ENCODE peak calls at places on chromosomes 11 and 22, in six cellular contexts. Y is GM20000, O is AG10803, P is cardiac muscle cell, K is endothelial cell of umbilical vein, F is left ventricle myocardium inferior. Z is an unnamed sample.

GRCh38 chr11:57330029-57330428 is 5.3 kb upstream of the TNKS1BP1 start:
- DNase-seq in P (no peak), O (no peak), K (no peak), Y (no peak), F (no peak), Z (no peak)

GRCh38 chr11:12164061-12165014 is 53.9 kb downstream of the MICAL2 start:
- DNase-seq in F (no peak), Y (no peak), K (peak; percentile 85), P (peak; percentile 81), O (peak; percentile 84), Z (peak; percentile 97)

GRCh38 chr11:29801561-29801960 is 215.3 kb downstream of the KCNA4 start:
- DNase-seq in O (no peak), P (peak; percentile 13), K (no peak), Y (no peak), F (no peak), Z (no peak)

GRCh38 chr11:75433443-75433842 is 440 bp upstream of the KLHL35 start:
- DNase-seq in O (no peak), P (no peak), K (no peak), Y (no peak), F (no peak), Z (no peak)

GRCh38 chr11:126212089-126212660 is 593 bp downstream of the FAM118B start:
- DNase-seq in F (no peak), O (peak; percentile 15), P (peak; percentile 9), Y (no peak), K (peak; percentile 18), Z (peak; percentile 8)

GRCh38 chr11:122803306-122803705 is 35.0 kb upstream of the CRTAM start:
- DNase-seq in Y (no peak), O (peak; percentile 64), F (no peak), P (peak; percentile 18), K (no peak), Z (peak; percentile 66)

GRCh38 chr11:63920870-63921417 is 4.0 kb upstream of the RCOR2 start:
- DNase-seq in F (no peak), Y (peak; percentile 71), K (no peak), P (no peak), O (no peak), Z (no peak)

GRCh38 chr11:33682446-33682845 is 18.2 kb downstream of the C11orf91 start:
- DNase-seq in K (no peak), Y (no peak), O (no peak), F (no peak), P (no peak), Z (no peak)

GRCh38 chr22:40395607-40396006 is 25.2 kb downstream of the SGSM3 start:
- DNase-seq in Y (no peak), O (no peak), P (no peak), K (no peak), F (no peak), Z (no peak)

GRCh38 chr22:47369020-47369419 is 606.6 kb downstream of the TBC1D22A start:
- DNase-seq in Y (no peak), K (no peak), P (no peak), F (no peak), O (no peak), Z (no peak)

GRCh38 chr11:1446623-1447022 is 40.0 kb downstream of the MOB2 start:
- DNase-seq in Y (no peak), P (no peak), O (no peak), F (no peak), K (no peak), Z (no peak)

GRCh38 chr11:44904261-44905080 is 46.2 kb downstream of the TP53I11 start:
- DNase-seq in O (no peak), Y (no peak), F (no peak), P (no peak), K (no peak), Z (no peak)

GRCh38 chr11:11403763-11404725 is 51.0 kb upstream of the CSNK2A3 start:
- DNase-seq in K (no peak), O (peak; percentile 25), Y (no peak), P (peak; percentile 76), F (peak; percentile 58), Z (peak; percentile 15)

GRCh38 chr22:27378343-27378800 is 423.2 kb downstream of the MN1 start:
- DNase-seq in Y (no peak), K (no peak), F (no peak), P (peak; percentile 44), O (peak; percentile 8), Z (no peak)

GRCh38 chr11:78759067-78759466 is 184.4 kb upstream of the NARS2 start:
- DNase-seq in F (no peak), K (no peak), Y (no peak), P (no peak), O (no peak), Z (no peak)
- TF ChIP-seq CTCF in F (no peak), K (no peak), Y (no peak), P (no peak), O (no peak), Z (no peak)

DNA sequence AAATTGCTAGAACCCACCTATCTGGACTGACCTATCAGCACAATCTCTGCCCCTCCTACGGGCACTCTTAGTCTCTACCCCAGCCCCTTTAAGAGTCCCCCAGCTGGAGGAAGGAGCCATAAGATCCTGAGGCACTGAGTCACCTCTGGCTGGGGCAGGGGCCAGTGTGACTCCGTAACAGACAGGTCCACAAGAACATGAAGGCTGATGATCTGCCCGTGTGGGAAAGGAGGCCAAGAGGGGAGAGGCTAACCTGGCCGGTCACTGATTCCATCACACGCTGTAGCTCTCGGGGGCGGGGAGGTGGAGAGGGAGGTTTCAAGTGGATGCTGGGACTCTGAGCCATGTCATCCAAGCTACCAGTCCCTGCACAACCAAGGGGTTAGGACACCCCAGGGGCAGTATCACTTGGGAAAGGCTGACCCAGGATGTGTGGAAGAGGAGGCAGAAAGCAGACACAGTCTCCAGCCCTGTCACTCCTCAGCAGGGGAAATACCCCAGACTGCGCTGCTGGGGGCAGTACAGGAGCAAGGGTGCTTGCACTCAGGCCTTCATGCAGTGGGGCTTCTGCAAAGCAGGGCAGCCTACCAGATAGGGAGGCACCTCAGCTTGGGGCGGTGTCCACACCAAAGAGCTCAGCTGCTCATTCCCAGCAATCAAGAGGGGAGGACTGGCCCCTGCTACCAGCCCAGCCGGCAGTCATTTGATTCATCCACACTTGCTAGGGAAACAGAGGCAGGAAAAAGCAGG is 22.3 kb downstream of the ARHGAP1 start:
- DNase-seq in P (no peak), O (no peak), Y (no peak), K (no peak), F (no peak), Z (no peak)
- TF ChIP-seq CTCF in P (no peak), O (no peak), Y (no peak), K (no peak), F (no peak), Z (no peak)

DNA sequence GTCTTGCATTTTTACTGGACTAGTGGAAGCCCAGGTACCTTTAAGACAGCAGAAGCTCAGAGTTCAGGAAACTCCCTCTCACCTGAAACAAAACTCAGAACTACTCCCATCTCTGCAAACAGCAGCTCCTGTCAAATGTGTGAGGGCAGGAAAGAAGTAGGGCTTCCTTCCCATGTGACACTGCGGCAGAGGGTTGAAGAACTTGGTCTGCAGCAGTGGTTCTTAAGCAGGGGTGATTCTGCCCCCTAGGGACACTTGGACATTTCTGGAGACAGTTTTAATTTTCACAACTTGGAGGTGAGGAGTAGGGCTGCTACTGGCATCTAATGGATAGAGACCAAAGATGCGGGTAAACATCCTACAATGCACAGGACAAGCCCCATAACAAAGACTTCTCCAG is 63.4 kb downstream of the RCN1 start:
- DNase-seq in K (peak; percentile 55), Y (peak; percentile 28), O (peak; percentile 30), P (peak; percentile 64), F (no peak), Z (peak; percentile 43)
- TF ChIP-seq CTCF in K (peak; percentile 42), Y (no peak), O (peak; percentile 21), P (peak; percentile 31), F (no peak), Z (peak; percentile 65)

GRCh38 chr22:20016734-20017621 is at the start of gene ARVCF:
- DNase-seq in O (peak; percentile 88), F (peak; percentile 95), K (peak; percentile 87), Y (peak; percentile 100), P (peak; percentile 92), Z (peak; percentile 82)
- TF ChIP-seq CTCF in O (no peak), F (peak; percentile 53), K (peak; percentile 31), Y (no peak), P (peak; percentile 10), Z (peak; percentile 47)

DNA sequence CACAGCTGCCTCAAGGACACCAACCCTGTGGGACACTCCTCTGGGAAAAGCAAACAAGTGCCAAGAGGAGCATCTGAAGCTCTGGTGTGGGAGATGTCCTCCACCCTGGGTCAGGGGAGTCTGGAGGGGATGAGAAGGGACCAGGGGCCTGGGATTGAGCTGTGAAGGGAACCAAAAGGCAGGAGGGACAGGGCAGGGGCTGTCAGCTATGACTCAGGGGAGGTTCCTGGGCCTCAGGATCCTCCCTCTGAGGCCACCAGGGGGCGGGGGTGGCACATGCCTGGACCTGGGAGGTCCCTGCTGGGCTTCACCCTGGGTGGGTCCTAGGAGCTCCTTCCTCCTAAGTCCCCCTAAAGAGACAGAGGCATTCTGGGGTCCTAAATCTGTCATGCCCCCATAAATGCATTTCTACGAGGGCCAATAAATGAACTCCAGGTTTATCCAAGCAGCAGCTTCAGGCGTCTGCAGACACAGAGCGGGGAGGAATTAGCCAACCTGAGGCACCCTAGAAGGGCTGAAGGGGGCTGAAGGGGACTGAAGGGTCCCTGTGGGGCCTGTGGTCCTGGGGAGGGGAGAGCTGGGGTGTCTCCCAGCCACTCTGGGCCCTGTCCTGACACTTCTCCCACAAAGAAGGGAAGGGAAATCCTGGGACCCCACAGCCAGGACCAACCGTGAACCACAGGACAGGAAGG is 31.9 kb upstream of the IGLL5 start:
- DNase-seq in O (no peak), F (no peak), K (no peak), P (peak; percentile 13), Y (peak; percentile 61), Z (no peak)
- TF ChIP-seq CTCF in O (peak; percentile 38), F (peak; percentile 53), K (peak; percentile 56), P (peak; percentile 40), Y (peak; percentile 60), Z (peak; percentile 77)

GRCh38 chr11:124811423-124812125 is 11.4 kb upstream of the MSANTD2 start:
- DNase-seq in K (no peak), F (no peak), O (no peak), Y (no peak), P (no peak), Z (no peak)
- TF ChIP-seq CTCF in K (no peak), F (no peak), O (no peak), Y (no peak), P (no peak), Z (no peak)

DNA sequence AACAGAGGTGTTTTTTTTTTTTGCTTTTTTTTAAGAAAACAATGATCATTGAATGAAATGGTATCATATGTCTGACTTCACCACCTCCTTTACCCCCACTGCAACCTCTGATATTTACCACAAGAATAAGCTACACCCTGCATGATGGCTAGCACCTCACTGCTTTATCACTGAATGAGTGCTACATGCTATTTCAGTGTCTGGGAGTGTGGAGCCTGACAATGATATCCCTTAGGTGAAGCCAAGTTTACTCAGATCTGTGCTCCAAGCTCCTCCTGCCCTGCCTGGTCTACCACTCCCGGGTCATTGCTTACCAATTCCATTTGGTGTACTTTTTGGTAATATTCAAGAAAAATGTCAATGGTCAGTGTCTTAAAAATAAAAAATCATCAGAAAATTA is 21.1 kb downstream of the MMP20 start:
- DNase-seq in K (no peak), P (no peak), Y (no peak), F (no peak), O (no peak), Z (no peak)
- TF ChIP-seq CTCF in K (no peak), P (no peak), Y (no peak), F (no peak), O (no peak), Z (no peak)

GRCh38 chr11:102780491-102780918 is at the start of gene MMP10:
- DNase-seq in F (no peak), O (peak; percentile 68), P (peak; percentile 55), K (peak; percentile 89), Y (no peak), Z (peak; percentile 80)
- TF ChIP-seq CTCF in F (peak; percentile 28), O (peak; percentile 72), P (peak; percentile 62), K (peak; percentile 63), Y (peak; percentile 10), Z (peak; percentile 81)

Z was measured in HFFc6.